ENCODE peak calls at places on chromosome 2, in five cellular contexts. D is A549, P is dorsolateral prefrontal cortex, N is cardiac muscle cell, K is endothelial cell of umbilical vein. W is an unnamed sample.

GRCh38 chr2:120683081-120683480 is 52.6 kb upstream of the GLI2 start:
- DNase-seq in D (no peak), P (no peak), N (no peak), K (no peak), W (no peak)

GRCh38 chr2:39737661-39738060 is 41.4 kb downstream of the THUMPD2 start:
- DNase-seq in D (no peak), P (peak), N (peak), K (no peak), W (no peak)

GRCh38 chr2:158781562-158781961 is 13.6 kb upstream of the DAPL1 start:
- DNase-seq in D (peak), P (no peak), N (peak), K (peak), W (no peak)

GRCh38 chr2:233761040-233761769 is 1.1 kb downstream of the UGT1A1 start:
- DNase-seq in D (no peak), P (no peak), N (peak), K (no peak), W (no peak)

GRCh38 chr2:59112258-59112657 is 871.1 kb upstream of the FANCL start:
- DNase-seq in D (no peak), P (no peak), N (no peak), K (no peak), W (no peak)

GRCh38 chr2:46306320-46306719 is 9.1 kb downstream of the EPAS1 start:
- DNase-seq in D (peak), P (no peak), N (peak), K (peak), W (no peak)

GRCh38 chr2:239866778-239867177 is 158.4 kb downstream of the NDUFA10 start:
- DNase-seq in D (no peak), P (no peak), N (no peak), K (no peak), W (no peak)

GRCh38 chr2:113869253-113869652 is 20.6 kb upstream of the ACTR3 start:
- DNase-seq in D (no peak), P (no peak), N (no peak), K (no peak), W (no peak)

GRCh38 chr2:39666489-39667141 is 898 bp downstream of the TMEM178A start:
- DNase-seq in D (no peak), P (no peak), N (no peak), K (no peak), W (no peak)

GRCh38 chr2:99278793-99279291 is 22.2 kb downstream of the LYG1 start:
- DNase-seq in D (peak), P (no peak), N (peak), K (no peak), W (no peak)

GRCh38 chr2:108908717-108909077 is 80.3 kb downstream of the EDAR start:
- DNase-seq in D (no peak), P (no peak), N (no peak), K (no peak), W (no peak)

GRCh38 chr2:108911401-108911800 is 77.6 kb downstream of the EDAR start:
- DNase-seq in D (no peak), P (no peak), N (no peak), K (no peak), W (no peak)

GRCh38 chr2:108909275-108909823 is 79.7 kb downstream of the EDAR start:
- DNase-seq in D (no peak), P (no peak), N (no peak), K (no peak), W (no peak)

GRCh38 chr2:108910541-108911396 is 78.3 kb downstream of the EDAR start:
- DNase-seq in D (no peak), P (no peak), N (no peak), K (no peak), W (no peak)

DNA sequence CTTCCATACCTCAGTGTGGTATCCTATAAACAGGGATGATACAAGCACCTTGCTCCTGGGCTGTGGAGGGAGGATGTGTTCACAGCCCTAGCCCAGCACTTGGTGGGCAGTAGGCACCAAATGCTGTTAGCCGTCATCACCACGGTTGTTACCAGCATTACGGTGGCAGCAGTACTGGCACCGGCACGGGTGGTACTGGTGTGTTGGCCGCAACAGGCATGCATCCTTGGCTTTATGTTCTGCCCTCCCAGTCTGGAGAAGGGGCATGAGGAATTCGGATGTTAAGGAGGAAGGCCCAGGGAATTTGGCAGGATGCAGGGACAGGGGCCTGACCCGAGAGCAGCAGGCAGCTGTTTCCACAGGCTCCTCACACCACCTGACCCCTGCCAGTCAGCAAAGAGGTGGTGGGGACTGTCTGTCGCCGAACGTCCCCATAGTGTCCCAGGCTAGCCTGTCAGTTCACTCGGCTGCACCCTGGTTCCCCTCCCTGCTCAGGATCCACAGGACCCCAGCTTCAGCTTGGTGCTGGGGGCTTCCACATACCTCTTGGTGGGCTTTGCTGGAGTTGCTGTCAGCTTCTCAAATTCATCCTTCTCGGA is 79.0 kb downstream of the EDAR start:
- DNase-seq in D (no peak), P (no peak), N (no peak), K (no peak), W (no peak)
- H3K4me3 ChIP-seq in D (no peak), P (no peak), N (no peak), K (no peak), W (no peak)

DNA sequence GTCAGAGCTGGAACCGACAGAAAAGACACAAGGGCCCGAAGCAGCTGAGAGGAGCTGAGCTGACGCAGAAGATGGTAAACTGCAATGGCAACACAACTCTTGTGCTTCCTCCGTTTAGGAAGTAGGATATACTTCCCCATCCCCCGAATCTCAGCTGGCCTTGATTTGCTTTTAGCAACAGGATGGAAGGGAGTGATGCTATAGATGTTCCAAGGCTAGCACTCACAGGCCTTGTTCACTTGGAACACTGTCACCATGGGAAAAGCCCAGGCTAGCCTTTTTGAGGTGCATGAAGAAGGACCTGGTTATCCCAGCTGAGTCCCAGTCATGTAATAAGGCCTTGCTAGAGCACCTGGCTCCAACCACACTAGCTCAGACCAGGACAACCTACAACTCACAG is 26.0 kb downstream of the STAT1 start:
- DNase-seq in D (no peak), P (no peak), N (no peak), K (no peak), W (no peak)
- TF ChIP-seq CTCF in D (no peak), P (no peak), N (no peak), K (no peak), W (no peak)

DNA sequence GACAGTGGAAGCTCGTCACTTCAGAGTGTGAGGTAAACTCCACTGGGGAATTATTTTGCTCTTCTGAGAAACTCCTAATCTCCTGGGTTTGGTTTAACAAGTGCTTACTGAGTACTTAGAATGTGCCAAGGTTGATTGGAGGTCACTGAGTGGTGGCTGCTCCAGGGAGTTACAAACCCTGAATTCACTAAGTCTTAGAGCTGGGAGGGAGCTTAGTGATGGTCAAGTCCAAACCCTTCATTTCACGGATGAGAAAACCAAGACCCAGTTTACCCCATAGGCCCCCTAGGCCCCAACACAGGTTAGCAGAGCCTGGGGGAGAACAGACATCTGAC is 52.0 kb downstream of the SLC4A5 start:
- DNase-seq in D (no peak), P (no peak), N (no peak), K (no peak), W (no peak)
- H3K4me3 ChIP-seq in D (no peak), P (no peak), N (no peak), K (no peak), W (no peak)

GRCh38 chr2:100983201-100983600 is 18.9 kb upstream of the RPL31 start:
- DNase-seq in D (no peak), P (no peak), N (no peak), K (no peak), W (no peak)
- TF ChIP-seq CTCF in D (no peak), P (no peak), N (no peak), K (no peak), W (no peak)